ENCODE peak calls at places on chromosomes 16 and 17, in five cellular contexts. One of them, this sample, is unnamed.

GRCh38 chr17:67051837-67052236 is 7.5 kb downstream of the CACNG1 start:
- DNase-seq in upper lobe of right lung: no peak
- DNase-seq in IMR-90: no peak
- DNase-seq in prostate gland: no peak
- DNase-seq in heart left ventricle: no peak
- DNase-seq in this sample: no peak

GRCh38 chr17:42520540-42520951 is 15.5 kb upstream of the NAGLU start:
- DNase-seq in IMR-90: no peak
- DNase-seq in prostate gland: no peak
- DNase-seq in heart left ventricle: peak
- DNase-seq in upper lobe of right lung: no peak
- DNase-seq in this sample: no peak

GRCh38 chr17:3771140-3771539 is 29.8 kb downstream of the ITGAE start:
- DNase-seq in upper lobe of right lung: no peak
- DNase-seq in heart left ventricle: no peak
- DNase-seq in IMR-90: no peak
- DNase-seq in prostate gland: no peak
- DNase-seq in this sample: no peak

GRCh38 chr16:11604783-11605563 is 18.3 kb upstream of the LITAF start:
- DNase-seq in IMR-90: peak
- DNase-seq in heart left ventricle: peak
- DNase-seq in prostate gland: no peak
- DNase-seq in upper lobe of right lung: peak
- DNase-seq in this sample: peak

GRCh38 chr16:4372315-4372577 is 598 bp downstream of the VASN start:
- DNase-seq in prostate gland: no peak
- DNase-seq in upper lobe of right lung: no peak
- DNase-seq in heart left ventricle: no peak
- DNase-seq in IMR-90: no peak
- DNase-seq in this sample: no peak

GRCh38 chr16:89911375-89911774 is 7.3 kb upstream of the MC1R start:
- DNase-seq in prostate gland: no peak
- DNase-seq in heart left ventricle: no peak
- DNase-seq in IMR-90: no peak
- DNase-seq in upper lobe of right lung: no peak
- DNase-seq in this sample: no peak

GRCh38 chr16:3479654-3480216 is 15.6 kb downstream of the C16orf90 start:
- DNase-seq in upper lobe of right lung: no peak
- DNase-seq in IMR-90: no peak
- DNase-seq in prostate gland: no peak
- DNase-seq in heart left ventricle: no peak
- DNase-seq in this sample: no peak

GRCh38 chr16:60261425-60261824 is 1527.3 kb upstream of the GOT2 start:
- DNase-seq in IMR-90: no peak
- DNase-seq in upper lobe of right lung: no peak
- DNase-seq in prostate gland: no peak
- DNase-seq in heart left ventricle: no peak
- DNase-seq in this sample: no peak

GRCh38 chr17:44941712-44942331 is 5.8 kb downstream of the KIF18B start:
- DNase-seq in upper lobe of right lung: peak
- DNase-seq in IMR-90: no peak
- DNase-seq in prostate gland: no peak
- DNase-seq in heart left ventricle: no peak
- DNase-seq in this sample: no peak

GRCh38 chr16:89495121-89495520 is 4.8 kb upstream of the ANKRD11 start:
- DNase-seq in IMR-90: peak
- DNase-seq in prostate gland: no peak
- DNase-seq in heart left ventricle: no peak
- DNase-seq in upper lobe of right lung: no peak
- DNase-seq in this sample: no peak

GRCh38 chr17:46013502-46014165 is 14.6 kb downstream of the STH start:
- DNase-seq in prostate gland: no peak
- DNase-seq in upper lobe of right lung: no peak
- DNase-seq in heart left ventricle: no peak
- DNase-seq in IMR-90: peak
- DNase-seq in this sample: peak

GRCh38 chr16:53055603-53056527 is 1.1 kb downstream of the CHD9 start:
- DNase-seq in upper lobe of right lung: no peak
- DNase-seq in prostate gland: peak
- DNase-seq in IMR-90: peak
- DNase-seq in heart left ventricle: peak
- DNase-seq in this sample: peak

GRCh38 chr16:55471448-55472097 is 7.4 kb upstream of the MMP2 start:
- DNase-seq in heart left ventricle: no peak
- DNase-seq in IMR-90: peak
- DNase-seq in upper lobe of right lung: no peak
- DNase-seq in prostate gland: no peak
- DNase-seq in this sample: peak

GRCh38 chr16:84839054-84839453 is 19.3 kb downstream of the CRISPLD2 start:
- DNase-seq in IMR-90: peak
- DNase-seq in upper lobe of right lung: no peak
- DNase-seq in prostate gland: no peak
- DNase-seq in heart left ventricle: no peak
- DNase-seq in this sample: no peak

GRCh38 chr17:5468075-5468473 is 708 bp downstream of the DHX33 start:
- DNase-seq in prostate gland: no peak
- DNase-seq in heart left ventricle: no peak
- DNase-seq in upper lobe of right lung: no peak
- DNase-seq in IMR-90: no peak
- DNase-seq in this sample: no peak

GRCh38 chr17:45290269-45290765 is 26.5 kb downstream of the MAP3K14 start:
- DNase-seq in heart left ventricle: no peak
- DNase-seq in upper lobe of right lung: no peak
- DNase-seq in prostate gland: no peak
- DNase-seq in IMR-90: no peak
- DNase-seq in this sample: no peak

GRCh38 chr17:59838196-59838911 is 54.4 kb downstream of the TUBD1 start:
- DNase-seq in prostate gland: no peak
- DNase-seq in upper lobe of right lung: no peak
- DNase-seq in IMR-90: no peak
- DNase-seq in heart left ventricle: no peak
- DNase-seq in this sample: peak

GRCh38 chr16:85557083-85557975 is 55.8 kb upstream of the GSE1 start:
- DNase-seq in prostate gland: no peak
- DNase-seq in IMR-90: no peak
- DNase-seq in upper lobe of right lung: peak
- DNase-seq in heart left ventricle: no peak
- DNase-seq in this sample: no peak

GRCh38 chr17:75084039-75084660 is 3.6 kb upstream of the SLC16A5 start:
- DNase-seq in heart left ventricle: no peak
- DNase-seq in prostate gland: no peak
- DNase-seq in IMR-90: no peak
- DNase-seq in upper lobe of right lung: no peak
- DNase-seq in this sample: no peak

GRCh38 chr16:474420-475122 is 49.1 kb downstream of the RAB11FIP3 start:
- DNase-seq in upper lobe of right lung: no peak
- DNase-seq in IMR-90: no peak
- DNase-seq in prostate gland: no peak
- DNase-seq in heart left ventricle: no peak
- DNase-seq in this sample: no peak

GRCh38 chr16:11877374-11877773 is 26.0 kb upstream of the RSL1D1 start:
- DNase-seq in prostate gland: no peak
- DNase-seq in heart left ventricle: no peak
- DNase-seq in IMR-90: peak
- DNase-seq in upper lobe of right lung: no peak
- DNase-seq in this sample: no peak

GRCh38 chr17:82236142-82236971 is 7.5 kb downstream of the SLC16A3 start:
- DNase-seq in upper lobe of right lung: peak
- DNase-seq in IMR-90: peak
- DNase-seq in heart left ventricle: no peak
- DNase-seq in prostate gland: no peak
- DNase-seq in this sample: peak

GRCh38 chr17:73300392-73300791 is 11.4 kb downstream of the CDC42EP4 start:
- DNase-seq in IMR-90: no peak
- DNase-seq in heart left ventricle: no peak
- DNase-seq in upper lobe of right lung: no peak
- DNase-seq in prostate gland: no peak
- DNase-seq in this sample: no peak

GRCh38 chr17:44934745-44935105 is 12.8 kb downstream of the KIF18B start:
- DNase-seq in IMR-90: no peak
- DNase-seq in upper lobe of right lung: peak
- DNase-seq in heart left ventricle: no peak
- DNase-seq in prostate gland: no peak
- DNase-seq in this sample: no peak

GRCh38 chr17:1111599-1112443 is 68.0 kb downstream of the ABR start:
- DNase-seq in IMR-90: no peak
- DNase-seq in upper lobe of right lung: peak
- DNase-seq in prostate gland: no peak
- DNase-seq in heart left ventricle: peak
- DNase-seq in this sample: no peak

GRCh38 chr16:25114121-25114520 is 2.6 kb downstream of the LCMT1 start:
- DNase-seq in prostate gland: no peak
- DNase-seq in upper lobe of right lung: no peak
- DNase-seq in IMR-90: no peak
- DNase-seq in heart left ventricle: no peak
- DNase-seq in this sample: no peak

GRCh38 chr16:25110392-25110947 is 1.1 kb upstream of the LCMT1 start:
- DNase-seq in IMR-90: no peak
- DNase-seq in prostate gland: no peak
- DNase-seq in heart left ventricle: no peak
- DNase-seq in upper lobe of right lung: no peak
- DNase-seq in this sample: peak

GRCh38 chr16:25109643-25110042 is 1.9 kb upstream of the LCMT1 start:
- DNase-seq in heart left ventricle: peak
- DNase-seq in upper lobe of right lung: no peak
- DNase-seq in prostate gland: no peak
- DNase-seq in IMR-90: peak
- DNase-seq in this sample: peak

GRCh38 chr16:25108054-25108453 is 3.5 kb upstream of the LCMT1 start:
- DNase-seq in heart left ventricle: no peak
- DNase-seq in upper lobe of right lung: no peak
- DNase-seq in IMR-90: no peak
- DNase-seq in prostate gland: no peak
- DNase-seq in this sample: peak

DNA sequence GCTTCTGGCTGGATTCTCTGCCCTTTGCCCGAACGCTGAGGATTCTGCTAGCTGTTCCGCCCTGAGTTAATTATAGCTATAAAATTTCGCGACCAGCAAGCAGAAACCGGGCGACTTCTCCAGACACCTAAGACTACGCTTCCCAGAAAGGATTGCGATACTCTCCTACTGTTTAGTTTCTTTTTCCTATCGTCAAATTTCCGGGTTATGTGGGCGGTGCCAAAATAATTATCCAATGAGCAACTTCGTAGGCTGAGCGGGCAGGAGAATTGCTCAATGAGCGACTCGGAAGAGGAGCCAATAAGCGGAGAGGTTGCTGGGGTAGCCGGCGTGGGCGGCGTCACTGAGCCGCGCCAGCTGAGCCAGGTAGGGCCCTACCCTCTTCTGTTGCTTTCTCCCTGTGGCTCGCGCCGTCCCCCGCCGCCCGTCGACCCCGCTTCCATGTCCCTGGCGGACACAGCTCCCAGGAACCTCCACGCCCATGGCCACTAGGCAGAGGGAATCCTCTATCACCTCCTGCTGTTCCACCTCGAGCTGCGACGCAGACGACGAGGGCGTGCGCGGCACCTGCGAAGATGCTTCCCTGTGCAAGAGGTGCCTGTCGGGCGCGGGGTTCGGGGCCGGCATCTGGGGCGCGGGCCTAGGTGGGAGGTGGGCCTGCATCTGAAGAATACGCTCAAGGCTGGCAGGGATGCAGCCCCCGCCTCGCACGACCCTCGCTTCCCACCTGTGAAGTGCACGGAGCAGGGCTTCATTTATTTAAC is at the start of gene LCMT1:
- DNase-seq in upper lobe of right lung: peak
- DNase-seq in heart left ventricle: peak
- DNase-seq in prostate gland: peak
- DNase-seq in IMR-90: peak
- DNase-seq in this sample: peak
- TF ChIP-seq CTCF in upper lobe of right lung: no peak
- TF ChIP-seq CTCF in heart left ventricle: no peak
- TF ChIP-seq CTCF in prostate gland: no peak
- TF ChIP-seq CTCF in IMR-90: peak
- TF ChIP-seq CTCF in this sample: no peak

DNA sequence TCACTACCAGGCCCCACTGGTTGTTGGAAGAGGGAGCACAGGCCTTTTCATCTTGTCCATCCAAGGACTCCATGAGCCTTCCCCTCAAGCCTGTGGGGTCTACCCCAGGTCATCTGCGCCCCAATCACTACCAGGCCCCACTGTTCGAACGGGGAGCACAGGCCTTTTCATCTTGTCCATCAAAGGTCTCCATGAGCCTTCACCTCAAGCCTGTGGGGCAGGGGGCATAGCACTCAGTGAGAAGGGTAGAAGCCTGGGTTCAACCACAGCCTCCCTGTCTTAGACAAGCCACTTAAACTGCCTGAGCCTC is 101.4 kb upstream of the CDH5 start:
- DNase-seq in prostate gland: no peak
- DNase-seq in IMR-90: no peak
- DNase-seq in heart left ventricle: no peak
- DNase-seq in upper lobe of right lung: peak
- DNase-seq in this sample: no peak
- H3K27ac ChIP-seq in prostate gland: no peak
- H3K27ac ChIP-seq in IMR-90: no peak
- H3K27ac ChIP-seq in heart left ventricle: no peak
- H3K27ac ChIP-seq in upper lobe of right lung: peak
- H3K27ac ChIP-seq in this sample: no peak

DNA sequence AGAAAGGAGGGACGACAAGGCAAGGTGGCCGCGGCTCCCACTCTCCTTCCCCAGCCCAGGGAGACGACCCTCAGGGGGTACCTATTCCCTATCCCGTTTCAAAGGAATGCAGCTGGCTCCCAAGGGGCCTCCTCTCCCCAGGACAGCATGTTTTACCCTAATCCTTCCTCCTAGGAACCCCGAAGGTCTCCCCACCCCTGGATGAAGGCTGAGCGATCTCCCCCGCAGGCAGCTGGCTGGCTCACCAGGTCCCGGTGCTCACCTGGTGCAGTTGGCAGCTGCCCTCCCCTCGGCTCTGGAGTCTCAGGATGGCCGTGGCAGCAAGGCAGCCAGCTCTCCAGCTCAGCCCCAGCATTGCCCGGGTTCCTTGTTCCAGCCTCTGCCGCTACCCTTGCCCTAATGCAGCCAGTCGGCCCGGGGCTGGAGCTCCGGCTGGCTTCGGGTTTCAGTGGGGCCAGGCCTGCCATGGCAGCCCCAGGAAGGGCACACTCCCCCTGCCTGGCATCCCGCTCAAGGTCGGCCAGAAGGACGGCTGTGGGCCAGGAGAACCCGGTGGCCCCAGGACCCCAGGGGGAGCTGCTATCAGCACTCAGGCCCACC is 4.6 kb downstream of the CLUH start:
- DNase-seq in IMR-90: no peak
- DNase-seq in prostate gland: no peak
- DNase-seq in heart left ventricle: no peak
- DNase-seq in upper lobe of right lung: no peak
- DNase-seq in this sample: no peak
- H3K4me3 ChIP-seq in IMR-90: no peak
- H3K4me3 ChIP-seq in prostate gland: no peak
- H3K4me3 ChIP-seq in heart left ventricle: peak
- H3K4me3 ChIP-seq in upper lobe of right lung: no peak
- H3K4me3 ChIP-seq in this sample: no peak

DNA sequence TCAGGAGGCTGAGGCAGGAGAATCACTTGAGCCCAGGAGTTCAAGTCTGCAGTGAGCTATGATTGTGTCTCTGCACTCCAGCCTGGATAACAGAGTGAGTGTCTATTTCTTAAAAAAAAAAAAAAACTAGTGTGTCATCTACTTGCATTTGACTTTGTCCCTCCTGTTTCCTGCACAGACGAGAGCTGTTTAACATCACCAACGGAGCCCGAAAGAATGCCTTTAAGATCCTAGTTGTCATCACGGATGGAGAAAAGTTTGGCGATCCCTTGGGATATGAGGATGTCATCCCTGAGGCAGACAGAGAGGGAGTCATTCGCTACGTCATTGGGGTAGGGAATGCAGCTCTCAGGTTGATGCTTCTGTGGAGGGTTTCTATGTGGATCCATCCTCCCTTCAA is 13.4 kb downstream of the ITGAM start:
- DNase-seq in IMR-90: no peak
- DNase-seq in upper lobe of right lung: no peak
- DNase-seq in prostate gland: no peak
- DNase-seq in heart left ventricle: no peak
- DNase-seq in this sample: no peak
- TF ChIP-seq CTCF in IMR-90: no peak
- TF ChIP-seq CTCF in upper lobe of right lung: no peak
- TF ChIP-seq CTCF in prostate gland: no peak
- TF ChIP-seq CTCF in heart left ventricle: no peak
- TF ChIP-seq CTCF in this sample: no peak